ENCODE peak calls at places on chromosome 4, in four cellular contexts. One of them, this sample, is unnamed.

GRCh38 chr4:88144866-88145300 is 13.6 kb downstream of the ABCG2 start:
- DNase-seq in breast epithelium: no peak
- DNase-seq in H1: no peak
- DNase-seq in upper lobe of left lung: no peak
- DNase-seq in this sample: no peak

GRCh38 chr4:159360549-159360948 is 257.7 kb downstream of the RAPGEF2 start:
- DNase-seq in breast epithelium: no peak
- DNase-seq in H1: no peak
- DNase-seq in upper lobe of left lung: no peak
- DNase-seq in this sample: no peak

GRCh38 chr4:5965225-5965624 is 53.0 kb downstream of the C4orf50 start:
- DNase-seq in breast epithelium: no peak
- DNase-seq in H1: no peak
- DNase-seq in upper lobe of left lung: no peak
- DNase-seq in this sample: no peak

GRCh38 chr4:145485120-145485519 is 3.5 kb downstream of the SMAD1 start:
- DNase-seq in breast epithelium: no peak
- DNase-seq in H1: no peak
- DNase-seq in upper lobe of left lung: no peak
- DNase-seq in this sample: no peak

GRCh38 chr4:185390941-185391340 is 4.8 kb downstream of the LRP2BP start:
- DNase-seq in breast epithelium: no peak
- DNase-seq in H1: no peak
- DNase-seq in upper lobe of left lung: no peak
- DNase-seq in this sample: no peak

GRCh38 chr4:17336986-17337385 is 174.9 kb downstream of the QDPR start:
- DNase-seq in breast epithelium: no peak
- DNase-seq in H1: no peak
- DNase-seq in upper lobe of left lung: no peak
- DNase-seq in this sample: no peak

GRCh38 chr4:148565801-148566200 is 123.6 kb upstream of the NR3C2 start:
- DNase-seq in breast epithelium: no peak
- DNase-seq in H1: no peak
- DNase-seq in upper lobe of left lung: no peak
- DNase-seq in this sample: no peak

GRCh38 chr4:72489267-72489666 is 79.8 kb downstream of the ADAMTS3 start:
- DNase-seq in breast epithelium: no peak
- DNase-seq in H1: no peak
- DNase-seq in upper lobe of left lung: no peak
- DNase-seq in this sample: no peak

GRCh38 chr4:78642934-78643333 is 91.4 kb downstream of the ANXA3 start:
- DNase-seq in breast epithelium: no peak
- DNase-seq in H1: no peak
- DNase-seq in upper lobe of left lung: no peak
- DNase-seq in this sample: no peak

GRCh38 chr4:48907706-48908477 is 1.3 kb upstream of the OCIAD2 start:
- DNase-seq in breast epithelium: no peak
- DNase-seq in H1: no peak
- DNase-seq in upper lobe of left lung: no peak
- DNase-seq in this sample: no peak

DNA sequence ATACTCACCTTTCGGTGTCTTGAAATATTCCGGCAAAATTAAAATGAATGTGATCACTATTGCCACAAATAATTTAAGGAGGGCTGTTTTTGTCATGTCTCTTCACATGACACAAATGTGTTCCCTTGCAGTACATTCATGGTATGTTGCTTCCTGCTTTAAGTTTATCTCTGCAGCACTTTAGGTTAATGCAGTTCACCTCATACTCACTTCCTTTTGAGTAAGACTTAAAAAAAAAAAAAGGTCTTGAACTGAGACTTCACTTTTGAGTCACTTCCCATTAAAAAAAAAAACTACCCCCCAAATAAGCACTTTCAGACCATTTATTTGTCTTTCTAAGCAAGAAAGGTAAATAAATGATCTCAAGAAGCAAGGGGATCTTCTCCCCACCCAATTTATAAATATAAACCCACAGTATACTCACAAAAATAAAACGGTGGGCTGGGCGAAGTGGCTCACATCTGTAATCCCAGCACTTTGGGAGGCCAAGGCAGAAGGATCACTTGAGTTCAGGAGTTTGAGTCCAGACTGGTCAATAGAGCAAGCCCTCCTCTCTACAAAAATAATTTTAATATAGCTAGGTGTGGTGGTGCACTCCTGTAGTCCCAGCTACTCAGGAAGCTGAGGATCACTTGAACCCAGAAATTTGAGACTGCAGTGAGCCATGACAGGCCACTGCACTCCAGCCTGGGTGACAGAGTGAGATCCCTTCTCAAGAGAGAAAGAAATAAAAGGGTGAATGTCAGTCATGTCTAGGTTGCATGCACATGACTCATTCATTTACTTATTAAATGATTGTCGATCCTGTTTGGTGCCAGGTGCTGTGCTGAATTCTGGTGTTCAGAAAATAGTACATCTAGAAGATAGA is at the start of gene TMEM156:
- DNase-seq in breast epithelium: no peak
- DNase-seq in H1: no peak
- DNase-seq in upper lobe of left lung: no peak
- DNase-seq in this sample: no peak
- TF ChIP-seq POLR2AphosphoS5 in breast epithelium: no peak
- TF ChIP-seq POLR2AphosphoS5 in H1: no peak
- TF ChIP-seq POLR2AphosphoS5 in upper lobe of left lung: no peak
- TF ChIP-seq POLR2AphosphoS5 in this sample: no peak

DNA sequence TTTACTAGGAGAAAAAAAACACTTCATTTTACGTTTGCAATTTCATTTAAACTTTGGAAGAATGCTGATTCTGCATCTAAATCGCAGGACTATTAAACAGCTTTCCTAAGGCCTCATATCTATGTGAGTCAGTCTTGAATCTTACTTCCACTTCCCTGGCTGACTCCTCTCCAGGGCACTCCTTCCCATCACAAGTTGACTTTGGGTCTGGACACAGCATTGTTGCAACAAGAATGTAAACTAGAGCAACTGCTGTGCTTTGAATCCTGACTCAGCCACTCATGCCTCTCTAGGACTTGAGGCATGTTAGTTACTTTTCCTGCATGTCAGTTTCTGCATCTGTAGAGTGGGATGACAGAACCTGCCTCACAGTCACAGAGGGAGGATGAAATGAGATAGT is 413.8 kb downstream of the FAT4 start:
- DNase-seq in breast epithelium: no peak
- DNase-seq in H1: peak
- DNase-seq in upper lobe of left lung: no peak
- DNase-seq in this sample: no peak
- TF ChIP-seq CTCF in breast epithelium: no peak
- TF ChIP-seq CTCF in H1: no peak
- TF ChIP-seq CTCF in upper lobe of left lung: no peak
- TF ChIP-seq CTCF in this sample: no peak

GRCh38 chr4:14767142-14767541 is 235.1 kb upstream of the CPEB2 start:
- DNase-seq in breast epithelium: no peak
- DNase-seq in H1: no peak
- DNase-seq in upper lobe of left lung: no peak
- DNase-seq in this sample: no peak
- H3K4me3 ChIP-seq in breast epithelium: no peak
- H3K4me3 ChIP-seq in H1: no peak
- H3K4me3 ChIP-seq in upper lobe of left lung: no peak
- H3K4me3 ChIP-seq in this sample: no peak

GRCh38 chr4:174918058-174918457 is at the start of gene ADAM29:
- DNase-seq in breast epithelium: no peak
- DNase-seq in H1: no peak
- DNase-seq in upper lobe of left lung: no peak
- DNase-seq in this sample: no peak
- TF ChIP-seq POLR2AphosphoS5 in breast epithelium: no peak
- TF ChIP-seq POLR2AphosphoS5 in H1: no peak
- TF ChIP-seq POLR2AphosphoS5 in upper lobe of left lung: no peak
- TF ChIP-seq POLR2AphosphoS5 in this sample: no peak

This sample was measured in vagina.